ENCODE peak calls at places on chromosomes 12 and 14, in nine cellular contexts. V is fibroblast of the aortic adventitia; R is effector memory CD4-positive, alpha-beta T cell; E is adipocyte; Z is germinal center; A is nephron progenitor cell; N is endothelial cell; L is caudate nucleus; P is GM23248. O is an unnamed sample.

GRCh38 chr12:68074294-68075027 is 85.1 kb downstream of the IFNG start:
- DNase-seq in V (no peak), R (no peak), E (no peak), Z (no peak), A (no peak), N (no peak), L (no peak), P (no peak), O (no peak)

GRCh38 chr12:92927436-92928116 is 1.5 kb downstream of the EEA1 start:
- DNase-seq in V (peak), R (no peak), E (peak), Z (no peak), A (no peak), N (no peak), L (no peak), P (peak), O (peak)

GRCh38 chr14:94569381-94570001 is 8.2 kb downstream of the SERPINA4 start:
- DNase-seq in V (no peak), R (no peak), E (no peak), Z (no peak), A (no peak), N (no peak), L (no peak), P (no peak), O (no peak)

GRCh38 chr14:52706286-52706685 is 714 bp upstream of the PSMC6 start:
- DNase-seq in V (no peak), R (peak), E (no peak), Z (no peak), A (no peak), N (no peak), L (no peak), P (no peak), O (no peak)

GRCh38 chr12:120999191-121000120 is 16.8 kb downstream of the C12orf43 start:
- DNase-seq in V (peak), R (no peak), E (peak), Z (no peak), A (no peak), N (no peak), L (no peak), P (peak), O (peak)

GRCh38 chr12:104457746-104458644 is 1.2 kb downstream of the CHST11 start:
- DNase-seq in V (peak), R (peak), E (peak), Z (peak), A (peak), N (peak), L (peak), P (peak), O (peak)

GRCh38 chr12:112537710-112538396 is 119.1 kb downstream of the PTPN11 start:
- DNase-seq in V (no peak), R (no peak), E (peak), Z (no peak), A (peak), N (no peak), L (no peak), P (no peak), O (no peak)

GRCh38 chr12:95460901-95461300 is 13.1 kb upstream of the METAP2 start:
- DNase-seq in V (no peak), R (no peak), E (no peak), Z (no peak), A (no peak), N (no peak), L (no peak), P (no peak), O (no peak)

GRCh38 chr14:55580401-55581010 is 499 bp downstream of the KTN1 start:
- DNase-seq in V (no peak), R (peak), E (peak), Z (peak), A (peak), N (peak), L (no peak), P (peak), O (peak)

GRCh38 chr12:31508436-31509150 is 82.3 kb downstream of the DENND5B start:
- DNase-seq in V (no peak), R (no peak), E (no peak), Z (no peak), A (no peak), N (no peak), L (no peak), P (no peak), O (no peak)

GRCh38 chr14:68979722-68980552 is 835 bp upstream of the ACTN1 start:
- DNase-seq in V (peak), R (no peak), E (peak), Z (no peak), A (peak), N (peak), L (no peak), P (peak), O (no peak)

GRCh38 chr14:74488788-74489397 is 4.2 kb downstream of the NPC2 start:
- DNase-seq in V (peak), R (no peak), E (peak), Z (peak), A (no peak), N (no peak), L (no peak), P (peak), O (no peak)

GRCh38 chr12:119674560-119674959 is 6.6 kb downstream of the PRKAB1 start:
- DNase-seq in V (no peak), R (no peak), E (no peak), Z (no peak), A (no peak), N (no peak), L (no peak), P (no peak), O (no peak)

GRCh38 chr14:103386632-103387329 is 1.6 kb downstream of the MARK3 start:
- DNase-seq in V (peak), R (no peak), E (peak), Z (no peak), A (peak), N (no peak), L (no peak), P (peak), O (no peak)

GRCh38 chr14:90109858-90110257 is 48.1 kb downstream of the KCNK13 start:
- DNase-seq in V (no peak), R (no peak), E (no peak), Z (peak), A (no peak), N (peak), L (no peak), P (no peak), O (no peak)

GRCh38 chr12:31928246-31929139 is 30.7 kb upstream of the RESF1 start:
- DNase-seq in V (no peak), R (no peak), E (no peak), Z (no peak), A (no peak), N (no peak), L (no peak), P (no peak), O (no peak)

GRCh38 chr14:25118671-25119070 is 68.7 kb upstream of the STXBP6 start:
- DNase-seq in V (no peak), R (no peak), E (no peak), Z (no peak), A (no peak), N (no peak), L (peak), P (no peak), O (no peak)

GRCh38 chr14:102920273-102920997 is 2.0 kb upstream of the AMN start:
- DNase-seq in V (no peak), R (no peak), E (no peak), Z (no peak), A (no peak), N (no peak), L (no peak), P (no peak), O (no peak)

GRCh38 chr14:103243764-103244737 is 90.0 kb upstream of the EIF5 start:
- DNase-seq in V (peak), R (no peak), E (no peak), Z (no peak), A (no peak), N (no peak), L (no peak), P (no peak), O (no peak)

O was measured in GM13976.